ENCODE peak calls at places on chromosome 13, in ten cellular contexts. P, C, S, F, O, R, T, A, L and K are unnamed samples.

GRCh38 chr13:75458696-75459422 is 23.1 kb downstream of the TBC1D4 start:
- DNase-seq in F (no peak), R (peak; percentile 59), P (peak; percentile 50), A (peak; percentile 57), L (peak; percentile 84), O (peak; percentile 75), T (no peak), C (no peak), S (peak; percentile 77), K (no peak)

GRCh38 chr13:51475727-51476521 is 23.1 kb upstream of the INTS6 start:
- DNase-seq in S (no peak), T (no peak), L (no peak), O (no peak), R (no peak), P (no peak), A (no peak), C (no peak), F (no peak), K (no peak)

GRCh38 chr13:31587696-31588266 is 151.5 kb upstream of the RXFP2 start:
- DNase-seq in F (no peak), O (no peak), R (no peak), S (no peak), P (no peak), L (no peak), T (no peak), C (no peak), A (no peak), K (peak; percentile 72)

GRCh38 chr13:78161266-78161665 is 242.6 kb upstream of the EDNRB start:
- DNase-seq in F (no peak), O (no peak), S (no peak), L (no peak), A (no peak), P (no peak), T (no peak), C (no peak), R (no peak), K (no peak)

GRCh38 chr13:50236898-50237318 is 221.7 kb downstream of the KCNRG start:
- DNase-seq in C (no peak), S (no peak), R (no peak), F (no peak), L (no peak), O (no peak), T (no peak), A (no peak), P (no peak), K (peak; percentile 53)

GRCh38 chr13:21055016-21055415 is 6.4 kb downstream of the LATS2 start:
- DNase-seq in C (no peak), F (no peak), R (no peak), O (no peak), P (no peak), L (no peak), T (no peak), S (no peak), A (no peak), K (no peak)

GRCh38 chr13:36148436-36148835 is 17.3 kb upstream of the DCLK1 start:
- DNase-seq in F (no peak), S (no peak), O (no peak), T (no peak), R (no peak), P (no peak), C (no peak), L (no peak), A (no peak), K (no peak)

GRCh38 chr13:31111136-31111535 is 50.6 kb downstream of the HSPH1 start:
- DNase-seq in F (no peak), T (no peak), C (no peak), R (no peak), O (no peak), S (no peak), P (no peak), L (no peak), A (no peak), K (no peak)

GRCh38 chr13:31638577-31638976 is 100.7 kb upstream of the RXFP2 start:
- DNase-seq in O (no peak), C (no peak), L (no peak), S (no peak), A (no peak), T (no peak), F (no peak), R (no peak), P (no peak), K (peak; percentile 76)

GRCh38 chr13:33606692-33607091 is 211.3 kb upstream of the RFC3 start:
- DNase-seq in A (no peak), S (no peak), R (peak; percentile 69), O (no peak), C (no peak), L (no peak), F (peak; percentile 40), P (no peak), T (peak; percentile 39), K (peak; percentile 38)

GRCh38 chr13:35917942-35918645 is 213.1 kb downstream of the DCLK1 start:
- DNase-seq in O (no peak), A (no peak), T (no peak), P (no peak), S (no peak), C (no peak), L (no peak), R (no peak), F (no peak), K (no peak)

GRCh38 chr13:50801087-50801931 is 42.2 kb downstream of the DLEU7 start:
- DNase-seq in R (peak; percentile 88), A (no peak), C (no peak), L (peak; percentile 20), F (peak; percentile 38), O (peak; percentile 65), T (peak; percentile 76), P (peak; percentile 73), S (no peak), K (peak; percentile 88)

GRCh38 chr13:53873558-53873957 is 844.9 kb downstream of the OLFM4 start:
- DNase-seq in S (no peak), A (no peak), T (no peak), C (peak; percentile 31), F (no peak), R (peak; percentile 73), L (no peak), O (no peak), P (no peak), K (no peak)

GRCh38 chr13:107271226-107271625 is 703.3 kb upstream of the ARGLU1 start:
- DNase-seq in C (no peak), S (no peak), O (no peak), P (no peak), T (no peak), F (no peak), R (peak; percentile 72), L (no peak), A (no peak), K (peak; percentile 79)

GRCh38 chr13:36888645-36889044 is 31.4 kb downstream of the SMAD9 start:
- DNase-seq in R (no peak), P (no peak), C (no peak), O (no peak), S (no peak), A (no peak), T (no peak), F (no peak), L (no peak), K (no peak)

GRCh38 chr13:102172406-102172805 is 229.4 kb downstream of the FGF14 start:
- DNase-seq in R (no peak), A (no peak), T (no peak), C (no peak), L (no peak), F (no peak), O (no peak), S (no peak), P (no peak), K (no peak)

GRCh38 chr13:77477299-77477848 is 58.1 kb upstream of the SCEL start:
- DNase-seq in R (no peak), S (no peak), P (no peak), O (no peak), T (no peak), A (no peak), C (no peak), L (no peak), F (no peak), K (no peak)

GRCh38 chr13:32823597-32823996 is 192.6 kb upstream of the KL start:
- DNase-seq in R (no peak), C (no peak), P (no peak), F (no peak), T (no peak), S (no peak), O (no peak), A (no peak), L (no peak), K (no peak)

GRCh38 chr13:31166591-31166990 is 4.9 kb upstream of the HSPH1 start:
- DNase-seq in F (no peak), L (no peak), C (no peak), T (no peak), P (no peak), O (no peak), R (no peak), A (no peak), S (no peak), K (no peak)

GRCh38 chr13:33034061-33034460 is 17.8 kb downstream of the KL start:
- DNase-seq in L (no peak), O (no peak), R (no peak), S (no peak), P (no peak), T (no peak), C (no peak), A (no peak), F (peak; percentile 42), K (no peak)

GRCh38 chr13:44303681-44304432 is 69.8 kb upstream of the SERP2 start:
- DNase-seq in L (peak; percentile 74), S (no peak), P (peak; percentile 83), R (no peak), A (peak; percentile 53), C (no peak), O (peak; percentile 44), T (no peak), F (no peak), K (peak; percentile 39)

GRCh38 chr13:113458218-113459065 is 5.2 kb upstream of the ADPRHL1 start:
- DNase-seq in F (peak; percentile 85), O (no peak), C (no peak), L (no peak), P (peak; percentile 59), R (peak; percentile 74), A (no peak), T (no peak), S (peak; percentile 57), K (peak; percentile 56)
- H3K36me3 ChIP-seq in F (peaks cover 83% of the 10 kb centered on the region), O (no peaks in the 10 kb centered on the region), C (peaks cover 78% of the 10 kb centered on the region), L (peaks cover 46% of the 10 kb centered on the region), P (peaks cover 82% of the 10 kb centered on the region), R (peaks cover 74% of the 10 kb centered on the region), A (peaks cover 9% of the 10 kb centered on the region), T (peaks cover 90% of the 10 kb centered on the region), S (peaks cover 64% of the 10 kb centered on the region), K (peaks cover 34% of the 10 kb centered on the region)

GRCh38 chr13:41077475-41077874 is 16.2 kb downstream of the WBP4 start:
- DNase-seq in A (no peak), C (no peak), O (no peak), S (no peak), L (no peak), R (no peak), F (no peak), P (no peak), T (no peak), K (no peak)
- H3K36me3 ChIP-seq in A (no peaks in the 10 kb centered on the region), C (peaks cover 85% of the 10 kb centered on the region), O (no peaks in the 10 kb centered on the region), S (peaks cover 91% of the 10 kb centered on the region), L (peaks cover 93% of the 10 kb centered on the region), R (peaks cover 80% of the 10 kb centered on the region), F (no peaks in the 10 kb centered on the region), P (peaks cover 100% of the 10 kb centered on the region), T (peaks cover 90% of the 10 kb centered on the region), K (peaks cover 38% of the 10 kb centered on the region)

GRCh38 chr13:24473646-24474045 is 38.9 kb downstream of the PARP4 start:
- DNase-seq in C (no peak), R (no peak), P (no peak), L (no peak), T (no peak), O (no peak), S (no peak), F (no peak), A (no peak), K (no peak)
- H3K36me3 ChIP-seq in C (peaks cover 91% of the 10 kb centered on the region), R (peaks cover 66% of the 10 kb centered on the region), P (peaks cover 90% of the 10 kb centered on the region), L (peaks cover 24% of the 10 kb centered on the region), T (peaks cover 85% of the 10 kb centered on the region), O (peaks cover 8% of the 10 kb centered on the region), S (peaks cover 88% of the 10 kb centered on the region), F (peaks cover 40% of the 10 kb centered on the region), A (no peaks in the 10 kb centered on the region), K (peaks cover 14% of the 10 kb centered on the region)

GRCh38 chr13:98473792-98474153 is 103.1 kb downstream of the STK24 start:
- DNase-seq in C (no peak), L (no peak), R (no peak), P (no peak), S (no peak), A (no peak), T (no peak), O (no peak), F (no peak), K (no peak)
- H3K36me3 ChIP-seq in C (peaks cover 46% of the 10 kb centered on the region), L (peaks cover 21% of the 10 kb centered on the region), R (peaks cover 49% of the 10 kb centered on the region), P (peaks cover 36% of the 10 kb centered on the region), S (peaks cover 35% of the 10 kb centered on the region), A (no peaks in the 10 kb centered on the region), T (peaks cover 62% of the 10 kb centered on the region), O (no peaks in the 10 kb centered on the region), F (peaks cover 47% of the 10 kb centered on the region), K (no peaks in the 10 kb centered on the region)